ENCODE peak calls at places on chromosomes 13 and 19, in six cellular contexts. D is astrocyte of the spinal cord, P is fibroblast of lung, N is cardiac fibroblast, O is AG04450, H is neuronal stem cell. B is an unnamed sample.

GRCh38 chr19:35879068-35879467 is 10.7 kb downstream of the APLP1 start:
- DNase-seq in P (no peak), O (no peak), H (no peak), D (no peak), N (no peak), B (no peak)

GRCh38 chr13:26017932-26018690 is 33.7 kb downstream of the SHISA2 start:
- DNase-seq in P (peak), D (no peak), N (peak), H (no peak), O (no peak), B (no peak)

GRCh38 chr13:66532146-66532545 is 698.0 kb downstream of the PCDH9 start:
- DNase-seq in O (peak), D (peak), N (peak), P (peak), H (no peak), B (peak)

GRCh38 chr19:19226663-19227062 is 14.9 kb downstream of the NCAN start:
- DNase-seq in D (no peak), O (no peak), P (no peak), N (no peak), H (no peak), B (no peak)

GRCh38 chr19:917323-918151 is at the start of gene KISS1R:
- DNase-seq in P (no peak), O (no peak), H (peak), N (peak), D (no peak), B (no peak)

GRCh38 chr13:114142640-114143490 is 10.4 kb upstream of the RASA3 start:
- DNase-seq in H (no peak), D (no peak), N (no peak), O (no peak), P (no peak), B (no peak)

GRCh38 chr19:53130506-53130905 is 2.2 kb downstream of the ZNF415 start:
- DNase-seq in P (peak), O (no peak), H (no peak), D (no peak), N (no peak), B (no peak)

GRCh38 chr19:7767487-7767886 is 4.4 kb downstream of the CLEC4M start:
- DNase-seq in N (no peak), P (no peak), O (no peak), H (no peak), D (no peak), B (no peak)

GRCh38 chr13:75936791-75937190 is 300.7 kb downstream of the LMO7 start:
- DNase-seq in N (no peak), P (no peak), O (no peak), D (no peak), H (no peak), B (no peak)

GRCh38 chr19:55160128-55160985 is 2.8 kb upstream of the TNNI3 start:
- DNase-seq in D (peak), P (peak), H (peak), N (peak), O (no peak), B (peak)

DNA sequence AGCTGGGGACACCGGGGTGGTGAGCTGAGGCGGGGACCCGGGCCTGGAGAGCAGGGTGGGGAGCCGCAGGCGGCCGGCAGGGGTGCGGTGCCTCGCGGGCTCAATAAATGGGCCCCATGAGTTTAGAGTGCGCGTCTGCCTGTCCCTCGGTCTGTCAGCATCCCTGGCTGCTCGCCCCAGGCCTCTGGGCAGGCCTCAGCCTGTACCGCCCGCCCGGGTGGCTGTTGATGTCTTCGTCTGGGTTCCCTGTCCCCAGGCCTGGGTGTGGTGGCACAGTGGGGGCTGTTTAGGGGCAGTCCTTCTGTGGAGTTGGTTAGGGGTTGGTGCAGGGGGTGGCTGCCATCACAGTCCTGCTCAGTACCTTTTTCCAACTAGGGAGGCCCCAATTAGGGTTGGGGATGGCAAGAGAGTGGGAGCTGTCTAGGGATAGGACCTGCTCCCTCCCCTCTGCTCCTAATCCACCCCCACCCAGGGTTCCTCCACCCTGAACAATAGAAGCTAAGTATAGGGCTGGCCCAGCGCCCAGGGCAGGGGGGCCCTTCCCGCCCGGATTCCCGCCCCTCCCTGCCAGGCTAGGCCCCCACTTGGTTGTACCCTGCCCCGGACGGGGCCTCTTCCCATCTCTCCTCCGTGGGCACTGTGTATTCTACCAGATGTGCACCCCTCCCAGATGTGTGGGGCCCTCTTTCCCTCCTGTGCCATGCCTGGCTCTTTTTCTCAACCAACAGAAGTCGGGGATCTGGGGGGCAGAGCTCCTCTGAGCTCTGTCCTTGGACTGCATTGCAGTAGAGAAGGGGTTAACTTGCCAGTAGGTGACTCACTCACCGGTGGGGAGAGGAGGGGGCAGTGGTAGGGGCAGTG is 12.4 kb downstream of the CIC start:
- DNase-seq in P (peak), H (peak), O (no peak), D (peak), N (peak), B (peak)
- H3K4me3 ChIP-seq in P (peak), H (peak), O (peak), D (peak), N (peak), B (peak)

DNA sequence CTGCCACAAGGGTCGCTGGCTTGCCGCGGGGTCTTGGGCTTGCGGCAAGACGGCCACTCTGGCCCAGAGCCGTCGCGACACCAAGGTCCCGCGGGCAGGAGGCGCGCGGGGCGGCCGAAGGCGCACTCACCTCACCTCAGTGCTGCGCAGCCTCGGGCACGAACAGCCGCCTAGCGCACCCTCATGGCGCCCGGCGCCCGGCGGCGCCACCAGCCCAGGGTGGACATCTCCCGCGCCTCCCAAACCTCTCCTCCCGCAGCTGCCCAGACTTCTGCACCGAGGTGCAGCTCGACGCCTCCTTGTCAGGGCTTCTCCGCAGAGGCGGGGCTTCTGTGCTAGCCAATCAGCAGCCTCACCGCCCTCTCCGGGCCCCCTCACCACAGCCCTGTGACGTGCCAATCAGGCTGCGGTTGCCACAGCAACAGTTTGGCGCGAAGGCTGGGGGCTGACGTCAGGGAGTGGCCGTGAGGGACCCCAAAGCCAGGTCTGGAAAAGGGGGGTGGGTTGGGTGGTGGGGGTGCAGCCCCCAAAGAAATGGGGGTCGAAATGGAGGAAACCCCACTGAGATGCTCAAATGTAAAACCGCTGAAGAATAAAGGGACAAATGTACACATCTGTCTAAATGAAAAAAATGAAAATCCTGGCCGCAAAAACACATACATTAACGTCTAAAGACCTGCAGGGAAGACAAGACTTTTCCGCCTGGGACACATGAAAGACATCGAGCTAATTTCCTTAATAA is at the start of the genes PEG3 and ZIM2:
- DNase-seq in N (peak), H (peak), O (no peak), P (no peak), D (no peak), B (peak)
- H3K4me3 ChIP-seq in N (no peak), H (peak), O (no peak), P (no peak), D (peak), B (peak)

GRCh38 chr19:13070425-13071140 is 32.1 kb downstream of the LYL1 start:
- DNase-seq in H (no peak), N (no peak), D (no peak), P (no peak), O (no peak), B (no peak)
- H3K4me3 ChIP-seq in H (no peak), N (no peak), D (no peak), P (no peak), O (no peak), B (no peak)

DNA sequence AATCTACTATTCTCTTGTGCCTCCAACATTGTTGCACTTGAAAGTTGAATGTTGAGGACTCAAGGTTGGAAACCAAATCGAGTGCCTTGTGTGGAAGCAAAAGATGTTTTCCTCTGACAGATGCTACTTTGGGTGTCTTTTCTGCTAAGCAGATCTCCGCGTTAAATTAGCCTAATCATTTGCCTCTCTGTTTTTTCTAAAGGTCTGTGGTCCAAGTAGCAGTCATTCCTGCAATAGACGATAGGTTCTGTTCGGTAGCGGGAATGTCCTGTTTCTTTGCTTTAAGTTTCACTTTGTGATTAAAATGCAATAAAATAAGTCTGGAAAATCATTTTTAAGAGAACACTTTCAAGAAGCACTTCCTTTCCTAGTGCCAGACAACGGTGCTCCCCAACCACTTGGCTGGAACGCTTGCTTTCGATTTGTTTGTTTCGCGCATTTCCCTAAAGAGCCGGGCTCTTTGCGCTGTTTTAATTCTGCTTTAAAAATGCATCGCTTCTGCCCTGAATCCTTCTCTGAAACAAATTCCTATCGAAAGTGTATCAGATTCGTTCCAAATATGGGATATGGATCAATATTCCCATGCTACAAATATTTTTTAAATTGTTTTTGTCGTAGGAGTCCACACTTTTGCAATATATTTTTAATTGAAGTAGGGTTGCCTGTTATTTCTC is 14.1 kb downstream of the ZIC2 start:
- DNase-seq in D (peak), O (no peak), N (no peak), P (no peak), H (peak), B (no peak)
- H3K4me3 ChIP-seq in D (peak), O (no peak), N (no peak), P (no peak), H (no peak), B (no peak)

GRCh38 chr19:58356236-58356970 is 3.1 kb upstream of the A1BG start:
- DNase-seq in P (no peak), O (no peak), H (no peak), N (peak), D (no peak), B (peak)
- H3K4me3 ChIP-seq in P (no peak), O (peak), H (no peak), N (peak), D (no peak), B (no peak)

GRCh38 chr19:29478578-29479565 is 46.9 kb upstream of the VSTM2B start:
- DNase-seq in O (no peak), H (peak), N (no peak), D (no peak), P (no peak), B (no peak)
- H3K4me3 ChIP-seq in O (no peak), H (no peak), N (no peak), D (no peak), P (no peak), B (no peak)

GRCh38 chr19:10977773-10978155 is 16.9 kb downstream of the SMARCA4 start:
- DNase-seq in P (no peak), O (no peak), D (no peak), H (no peak), N (no peak), B (no peak)

GRCh38 chr19:10979950-10980349 is 19.1 kb downstream of the SMARCA4 start:
- DNase-seq in H (no peak), D (no peak), N (no peak), O (no peak), P (no peak), B (no peak)

GRCh38 chr19:10971107-10971715 is 10.4 kb downstream of the SMARCA4 start:
- DNase-seq in P (no peak), N (no peak), D (no peak), O (no peak), H (no peak), B (no peak)

GRCh38 chr19:10976200-10976892 is 15.5 kb downstream of the SMARCA4 start:
- DNase-seq in O (no peak), H (no peak), P (no peak), N (no peak), D (no peak), B (no peak)

DNA sequence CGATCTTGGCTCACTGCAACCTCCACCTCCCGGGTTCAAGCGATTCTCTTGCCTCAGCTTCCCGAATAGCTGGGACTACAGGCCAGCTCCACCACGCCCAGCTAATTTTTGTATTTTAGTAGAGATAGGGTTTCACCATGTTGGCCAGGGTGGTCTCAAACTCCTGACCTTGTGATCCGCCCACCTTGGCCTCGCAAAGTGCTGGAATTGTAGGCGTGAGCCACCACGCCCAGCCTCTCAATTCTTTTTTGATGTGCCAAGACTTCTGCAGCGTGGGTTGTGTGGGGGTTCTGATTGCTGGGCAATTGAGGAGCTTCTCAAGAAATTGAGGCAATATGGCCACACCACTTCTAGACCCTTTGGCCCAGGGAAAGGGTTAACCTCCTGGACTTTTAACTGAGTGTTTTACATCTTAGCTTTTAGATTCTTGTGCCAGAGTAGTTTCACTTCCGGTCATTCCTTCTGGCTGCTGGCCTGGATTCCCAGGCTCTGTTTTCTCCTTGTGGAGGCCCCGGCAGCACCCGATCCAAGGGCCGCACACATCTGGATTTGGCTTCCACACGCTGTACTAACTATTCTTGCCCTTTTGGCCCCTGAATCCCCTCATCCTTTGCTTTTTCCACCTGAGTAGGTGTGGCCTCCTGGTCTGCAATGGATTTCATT is 14.7 kb downstream of the SMARCA4 start:
- DNase-seq in P (peak), O (no peak), H (no peak), N (peak), D (peak), B (peak)
- H3K4me3 ChIP-seq in P (no peak), O (peak), H (no peak), N (no peak), D (no peak), B (no peak)

B was measured in fibroblast of mammary gland.